ENCODE peak calls at places on chromosomes 16 and 17, in four cellular contexts. One of them, this sample, is unnamed.

GRCh38 chr16:88327566-88328312 is 55.0 kb upstream of the ZNF469 start:
- DNase-seq in H1: no peak
- DNase-seq in neuronal stem cell: no peak
- DNase-seq in mesenchymal stem cell: no peak
- DNase-seq in this sample: no peak

GRCh38 chr16:30185141-30185682 is 1.8 kb downstream of the CORO1A start:
- DNase-seq in H1: no peak
- DNase-seq in neuronal stem cell: no peak
- DNase-seq in mesenchymal stem cell: no peak
- DNase-seq in this sample: no peak

GRCh38 chr17:3678095-3678820 is 9.6 kb downstream of the EMC6 start:
- DNase-seq in H1: no peak
- DNase-seq in mesenchymal stem cell: no peak
- DNase-seq in neuronal stem cell: no peak
- DNase-seq in this sample: peak; percentile 91

GRCh38 chr16:52552643-52553042 is 5.7 kb upstream of the TOX3 start:
- DNase-seq in neuronal stem cell: peak; percentile 52
- DNase-seq in H1: no peak
- DNase-seq in mesenchymal stem cell: no peak
- DNase-seq in this sample: no peak

GRCh38 chr16:83953796-83954576 is 946 bp downstream of the OSGIN1 start:
- DNase-seq in mesenchymal stem cell: peak; percentile 54
- DNase-seq in neuronal stem cell: no peak
- DNase-seq in H1: no peak
- DNase-seq in this sample: no peak

GRCh38 chr17:7260601-7261376 is 1.5 kb downstream of the CLDN7 start:
- DNase-seq in neuronal stem cell: no peak
- DNase-seq in H1: no peak
- DNase-seq in mesenchymal stem cell: no peak
- DNase-seq in this sample: peak; percentile 89

GRCh38 chr16:8720080-8720966 is 45.9 kb downstream of the ABAT start:
- DNase-seq in neuronal stem cell: peak; percentile 65
- DNase-seq in H1: no peak
- DNase-seq in mesenchymal stem cell: no peak
- DNase-seq in this sample: peak; percentile 47

GRCh38 chr17:57735230-57735629 is 9.9 kb downstream of the CCDC182 start:
- DNase-seq in H1: no peak
- DNase-seq in neuronal stem cell: no peak
- DNase-seq in mesenchymal stem cell: no peak
- DNase-seq in this sample: no peak

GRCh38 chr16:25066747-25067631 is 44.6 kb upstream of the LCMT1 start:
- DNase-seq in mesenchymal stem cell: peak; percentile 77
- DNase-seq in neuronal stem cell: peak; percentile 80
- DNase-seq in H1: peak; percentile 38
- DNase-seq in this sample: peak; percentile 92

GRCh38 chr17:9056566-9056965 is 35.3 kb downstream of the NTN1 start:
- DNase-seq in neuronal stem cell: no peak
- DNase-seq in H1: no peak
- DNase-seq in mesenchymal stem cell: no peak
- DNase-seq in this sample: peak; percentile 22

GRCh38 chr17:49576906-49577650 is 1.4 kb downstream of the NXPH3 start:
- DNase-seq in H1: no peak
- DNase-seq in neuronal stem cell: no peak
- DNase-seq in mesenchymal stem cell: no peak
- DNase-seq in this sample: peak; percentile 45

GRCh38 chr16:74480150-74481029 is 59.1 kb upstream of the CLEC18B start:
- DNase-seq in neuronal stem cell: no peak
- DNase-seq in H1: no peak
- DNase-seq in mesenchymal stem cell: no peak
- DNase-seq in this sample: no peak

GRCh38 chr17:36600936-36601302 is 464 bp upstream of the MRM1 start:
- DNase-seq in neuronal stem cell: no peak
- DNase-seq in mesenchymal stem cell: no peak
- DNase-seq in H1: no peak
- DNase-seq in this sample: no peak

GRCh38 chr17:53736516-53737274 is 86.0 kb upstream of the KIF2B start:
- DNase-seq in neuronal stem cell: no peak
- DNase-seq in H1: no peak
- DNase-seq in mesenchymal stem cell: no peak
- DNase-seq in this sample: no peak

GRCh38 chr16:795580-796229 is 4.8 kb downstream of the GNG13 start:
- DNase-seq in neuronal stem cell: no peak
- DNase-seq in H1: no peak
- DNase-seq in mesenchymal stem cell: no peak
- DNase-seq in this sample: no peak

GRCh38 chr16:21162661-21163151 is 4.2 kb downstream of the LDAF1 start:
- DNase-seq in H1: no peak
- DNase-seq in neuronal stem cell: no peak
- DNase-seq in mesenchymal stem cell: no peak
- DNase-seq in this sample: no peak

GRCh38 chr16:24950275-24950674 is 64.9 kb downstream of the ARHGAP17 start:
- DNase-seq in neuronal stem cell: no peak
- DNase-seq in H1: no peak
- DNase-seq in mesenchymal stem cell: peak; percentile 23
- DNase-seq in this sample: no peak

GRCh38 chr17:20028436-20028835 is 19.3 kb downstream of the SPECC1 start:
- DNase-seq in neuronal stem cell: no peak
- DNase-seq in mesenchymal stem cell: no peak
- DNase-seq in H1: no peak
- DNase-seq in this sample: no peak

GRCh38 chr17:66835476-66835875 is 559 bp downstream of the CACNG5 start:
- DNase-seq in H1: no peak
- DNase-seq in neuronal stem cell: no peak
- DNase-seq in mesenchymal stem cell: no peak
- DNase-seq in this sample: no peak

GRCh38 chr16:75496546-75496945 is 1.3 kb upstream of the CHST6 start:
- DNase-seq in mesenchymal stem cell: no peak
- DNase-seq in H1: no peak
- DNase-seq in neuronal stem cell: no peak
- DNase-seq in this sample: no peak

GRCh38 chr17:18315498-18316360 is 636 bp downstream of the SMCR8 start:
- DNase-seq in neuronal stem cell: no peak
- DNase-seq in H1: no peak
- DNase-seq in mesenchymal stem cell: no peak
- DNase-seq in this sample: no peak

GRCh38 chr17:1731194-1731506 is 6.6 kb downstream of the WDR81 start:
- DNase-seq in neuronal stem cell: no peak
- DNase-seq in H1: no peak
- DNase-seq in mesenchymal stem cell: no peak
- DNase-seq in this sample: no peak

GRCh38 chr17:78993241-78993956 is 13.7 kb upstream of the LGALS3BP start:
- DNase-seq in H1: no peak
- DNase-seq in mesenchymal stem cell: peak; percentile 54
- DNase-seq in neuronal stem cell: peak; percentile 48
- DNase-seq in this sample: peak; percentile 77

GRCh38 chr17:38982858-38983746 is 15.9 kb upstream of the FBXO47 start:
- DNase-seq in neuronal stem cell: peak; percentile 54
- DNase-seq in H1: peak; percentile 13
- DNase-seq in mesenchymal stem cell: peak; percentile 76
- DNase-seq in this sample: peak; percentile 62

GRCh38 chr16:12669908-12670307 is 133.8 kb downstream of the CPPED1 start:
- DNase-seq in H1: no peak
- DNase-seq in mesenchymal stem cell: no peak
- DNase-seq in neuronal stem cell: no peak
- DNase-seq in this sample: no peak

GRCh38 chr17:79537686-79538085 is 73.2 kb downstream of the RBFOX3 start:
- DNase-seq in mesenchymal stem cell: no peak
- DNase-seq in neuronal stem cell: no peak
- DNase-seq in H1: no peak
- DNase-seq in this sample: no peak

GRCh38 chr16:27772093-27772820 is 222.3 kb downstream of the KATNIP start:
- DNase-seq in H1: no peak
- DNase-seq in neuronal stem cell: no peak
- DNase-seq in mesenchymal stem cell: no peak
- DNase-seq in this sample: no peak

GRCh38 chr16:27770271-27771196 is 220.6 kb downstream of the KATNIP start:
- DNase-seq in neuronal stem cell: no peak
- DNase-seq in mesenchymal stem cell: no peak
- DNase-seq in H1: no peak
- DNase-seq in this sample: no peak

GRCh38 chr16:27769561-27770222 is 219.7 kb downstream of the KATNIP start:
- DNase-seq in neuronal stem cell: no peak
- DNase-seq in mesenchymal stem cell: no peak
- DNase-seq in H1: no peak
- DNase-seq in this sample: no peak

GRCh38 chr16:27773344-27773743 is 223.4 kb downstream of the KATNIP start:
- DNase-seq in mesenchymal stem cell: no peak
- DNase-seq in neuronal stem cell: no peak
- DNase-seq in H1: no peak
- DNase-seq in this sample: no peak

GRCh38 chr16:27771201-27771910 is 221.4 kb downstream of the KATNIP start:
- DNase-seq in neuronal stem cell: no peak
- DNase-seq in mesenchymal stem cell: no peak
- DNase-seq in H1: no peak
- DNase-seq in this sample: no peak
- H2BK12ac ChIP-seq in neuronal stem cell: no peak overlapping the region
- H2BK12ac ChIP-seq in mesenchymal stem cell: no peak overlapping the region
- H2BK12ac ChIP-seq in H1: no peak overlapping the region
- H2BK12ac ChIP-seq in this sample: no peak overlapping the region

GRCh38 chr17:59439261-59439660 is 107.8 kb downstream of the YPEL2 start:
- DNase-seq in neuronal stem cell: no peak
- DNase-seq in mesenchymal stem cell: no peak
- DNase-seq in H1: no peak
- DNase-seq in this sample: no peak

GRCh38 chr17:59440757-59441458 is 109.5 kb downstream of the YPEL2 start:
- DNase-seq in H1: peak; percentile 69
- DNase-seq in neuronal stem cell: peak; percentile 91
- DNase-seq in mesenchymal stem cell: peak; percentile 87
- DNase-seq in this sample: peak; percentile 94

GRCh38 chr17:59441459-59442096 is 110.1 kb downstream of the YPEL2 start:
- DNase-seq in neuronal stem cell: no peak
- DNase-seq in H1: no peak
- DNase-seq in mesenchymal stem cell: no peak
- DNase-seq in this sample: no peak

GRCh38 chr17:59437766-59438165 is 106.3 kb downstream of the YPEL2 start:
- DNase-seq in mesenchymal stem cell: no peak
- DNase-seq in H1: no peak
- DNase-seq in neuronal stem cell: no peak
- DNase-seq in this sample: no peak

GRCh38 chr17:59439711-59440110 is 108.3 kb downstream of the YPEL2 start:
- DNase-seq in H1: no peak
- DNase-seq in mesenchymal stem cell: peak; percentile 19
- DNase-seq in neuronal stem cell: no peak
- DNase-seq in this sample: no peak
- H2BK5ac ChIP-seq in H1: no peak overlapping the region
- H2BK5ac ChIP-seq in mesenchymal stem cell: no peak overlapping the region
- H2BK5ac ChIP-seq in neuronal stem cell: no peak overlapping the region
- H2BK5ac ChIP-seq in this sample: no peak overlapping the region

GRCh38 chr17:35088911-35089845 is 25.7 kb upstream of the RFFL start:
- DNase-seq in neuronal stem cell: peak; percentile 84
- DNase-seq in H1: no peak
- DNase-seq in mesenchymal stem cell: peak; percentile 79
- DNase-seq in this sample: peak; percentile 93
- H2BK15ac ChIP-seq in neuronal stem cell: no peak overlapping the region
- H2BK15ac ChIP-seq in H1: peak overlapping the region; percentile 83
- H2BK15ac ChIP-seq in mesenchymal stem cell: peak overlapping the region; percentile 97
- H2BK15ac ChIP-seq in this sample: no peak overlapping the region

GRCh38 chr16:57808589-57808988 is 6.3 kb upstream of the KIFC3 start:
- DNase-seq in H1: no peak
- DNase-seq in neuronal stem cell: no peak
- DNase-seq in mesenchymal stem cell: no peak
- DNase-seq in this sample: no peak

GRCh38 chr16:57810197-57811024 is 8.1 kb upstream of the KIFC3 start:
- DNase-seq in H1: no peak
- DNase-seq in neuronal stem cell: no peak
- DNase-seq in mesenchymal stem cell: peak; percentile 95
- DNase-seq in this sample: peak; percentile 86

GRCh38 chr16:57809276-57809793 is 7.0 kb upstream of the KIFC3 start:
- DNase-seq in H1: no peak
- DNase-seq in neuronal stem cell: no peak
- DNase-seq in mesenchymal stem cell: no peak
- DNase-seq in this sample: no peak

GRCh38 chr16:57807968-57808528 is 5.8 kb upstream of the KIFC3 start:
- DNase-seq in neuronal stem cell: no peak
- DNase-seq in mesenchymal stem cell: peak; percentile 87
- DNase-seq in H1: no peak
- DNase-seq in this sample: peak; percentile 79

DNA sequence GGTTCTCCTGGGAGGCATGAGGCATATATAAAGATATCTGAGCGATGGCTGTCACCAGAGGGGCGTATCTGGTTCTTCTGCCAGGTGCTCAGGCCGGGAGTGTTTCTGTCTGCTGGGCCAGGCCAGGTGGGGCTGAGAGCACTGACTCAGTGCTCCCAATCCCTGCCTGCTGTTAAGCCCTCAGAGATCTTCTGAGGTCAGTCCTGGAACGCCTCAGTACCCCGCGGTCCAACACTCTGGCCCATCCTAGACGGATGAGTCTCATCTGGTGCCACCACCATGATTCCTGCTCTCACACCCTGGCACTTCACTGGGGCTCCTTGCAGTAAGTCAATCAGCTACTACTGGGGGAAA is 7.5 kb upstream of the KIFC3 start:
- DNase-seq in mesenchymal stem cell: no peak
- DNase-seq in H1: no peak
- DNase-seq in neuronal stem cell: no peak
- DNase-seq in this sample: no peak
- H2BK12ac ChIP-seq in mesenchymal stem cell: peak overlapping the region; percentile 97
- H2BK12ac ChIP-seq in H1: peak overlapping the region; percentile 96
- H2BK12ac ChIP-seq in neuronal stem cell: no peak overlapping the region
- H2BK12ac ChIP-seq in this sample: no peak overlapping the region

GRCh38 chr16:69483611-69484010 is 59.2 kb downstream of the CYB5B start:
- DNase-seq in H1: no peak
- DNase-seq in mesenchymal stem cell: no peak
- DNase-seq in neuronal stem cell: no peak
- DNase-seq in this sample: no peak

GRCh38 chr16:69486724-69487123 is 62.3 kb downstream of the CYB5B start:
- DNase-seq in neuronal stem cell: no peak
- DNase-seq in H1: no peak
- DNase-seq in mesenchymal stem cell: no peak
- DNase-seq in this sample: no peak

GRCh38 chr16:69485816-69486215 is 61.4 kb downstream of the CYB5B start:
- DNase-seq in H1: no peak
- DNase-seq in neuronal stem cell: no peak
- DNase-seq in mesenchymal stem cell: no peak
- DNase-seq in this sample: no peak

GRCh38 chr16:69485361-69485760 is 60.9 kb downstream of the CYB5B start:
- DNase-seq in H1: no peak
- DNase-seq in mesenchymal stem cell: no peak
- DNase-seq in neuronal stem cell: no peak
- DNase-seq in this sample: no peak

GRCh38 chr16:69486272-69486671 is 61.9 kb downstream of the CYB5B start:
- DNase-seq in H1: no peak
- DNase-seq in neuronal stem cell: no peak
- DNase-seq in mesenchymal stem cell: no peak
- DNase-seq in this sample: no peak
- H2BK5ac ChIP-seq in H1: no peak overlapping the region
- H2BK5ac ChIP-seq in neuronal stem cell: no peak overlapping the region
- H2BK5ac ChIP-seq in mesenchymal stem cell: no peak overlapping the region
- H2BK5ac ChIP-seq in this sample: no peak overlapping the region